ENCODE peak calls at places on chromosomes 5 and 9, in four cellular contexts. One of them, this sample, is unnamed.

GRCh38 chr5:111694183-111694582 is 62.8 kb downstream of the NREP start:
- DNase-seq in H54: no peak
- DNase-seq in epithelial cell of esophagus: peak; percentile 97
- DNase-seq in Calu3: no peak
- DNase-seq in this sample: no peak

GRCh38 chr9:8074645-8075044 is 275.1 kb upstream of the DMAC1 start:
- DNase-seq in H54: no peak
- DNase-seq in epithelial cell of esophagus: no peak
- DNase-seq in Calu3: no peak
- DNase-seq in this sample: no peak

GRCh38 chr5:52988335-52989024 is 672 bp upstream of the ITGA2 start:
- DNase-seq in H54: peak; percentile 20
- DNase-seq in epithelial cell of esophagus: peak; percentile 50
- DNase-seq in Calu3: no peak
- DNase-seq in this sample: no peak

GRCh38 chr5:145943674-145944121 is 7.3 kb downstream of the SH3RF2 start:
- DNase-seq in H54: no peak
- DNase-seq in epithelial cell of esophagus: peak; percentile 95
- DNase-seq in Calu3: peak; percentile 62
- DNase-seq in this sample: peak; percentile 48

GRCh38 chr5:169413416-169413815 is 112.5 kb upstream of the SLIT3 start:
- DNase-seq in H54: no peak
- DNase-seq in epithelial cell of esophagus: no peak
- DNase-seq in Calu3: no peak
- DNase-seq in this sample: no peak

GRCh38 chr5:158389786-158390185 is 530.8 kb upstream of the CLINT1 start:
- DNase-seq in H54: no peak
- DNase-seq in epithelial cell of esophagus: no peak
- DNase-seq in Calu3: no peak
- DNase-seq in this sample: no peak

GRCh38 chr5:44845777-44846176 is 37.0 kb downstream of the MRPS30 start:
- DNase-seq in H54: no peak
- DNase-seq in epithelial cell of esophagus: no peak
- DNase-seq in Calu3: no peak
- DNase-seq in this sample: no peak

GRCh38 chr5:179264053-179264540 is 81.2 kb downstream of the ADAMTS2 start:
- DNase-seq in H54: no peak
- DNase-seq in epithelial cell of esophagus: no peak
- DNase-seq in Calu3: no peak
- DNase-seq in this sample: no peak

GRCh38 chr5:64526709-64527439 is 21.1 kb downstream of the RGS7BP start:
- DNase-seq in H54: no peak
- DNase-seq in epithelial cell of esophagus: no peak
- DNase-seq in Calu3: no peak
- DNase-seq in this sample: no peak

GRCh38 chr5:60814498-60814897 is 29.6 kb downstream of the ELOVL7 start:
- DNase-seq in H54: no peak
- DNase-seq in epithelial cell of esophagus: no peak
- DNase-seq in Calu3: no peak
- DNase-seq in this sample: no peak

GRCh38 chr5:160269017-160269416 is 39.7 kb downstream of the FABP6 start:
- DNase-seq in H54: peak; percentile 50
- DNase-seq in epithelial cell of esophagus: peak; percentile 66
- DNase-seq in Calu3: peak; percentile 29
- DNase-seq in this sample: no peak

GRCh38 chr9:37309136-37309535 is 113.4 kb upstream of the GRHPR start:
- DNase-seq in H54: no peak
- DNase-seq in epithelial cell of esophagus: peak; percentile 41
- DNase-seq in Calu3: no peak
- DNase-seq in this sample: no peak

GRCh38 chr9:34517185-34517584 is 5.6 kb downstream of the ENHO start:
- DNase-seq in H54: no peak
- DNase-seq in epithelial cell of esophagus: no peak
- DNase-seq in Calu3: no peak
- DNase-seq in this sample: no peak

GRCh38 chr5:91420879-91421278 is 37.8 kb upstream of the ARRDC3 start:
- DNase-seq in H54: no peak
- DNase-seq in epithelial cell of esophagus: no peak
- DNase-seq in Calu3: peak; percentile 24
- DNase-seq in this sample: no peak